ENCODE peak calls at places on chromosomes 2 and 18, in ten cellular contexts. L, F, X, Y, R, S, W, M, U and J are unnamed samples.

GRCh38 chr2:10537522-10538195 is 89.5 kb upstream of the ODC1 start:
- DNase-seq in L (no peak), F (no peak), X (no peak), Y (no peak), R (no peak), S (no peak), W (no peak), M (no peak), U (peak), J (no peak)

GRCh38 chr18:2325308-2325849 is 245.9 kb downstream of the METTL4 start:
- DNase-seq in L (no peak), F (no peak), X (no peak), Y (no peak), R (no peak), S (no peak), W (no peak), M (peak), U (no peak), J (no peak)

GRCh38 chr18:22822024-22822423 is 111.1 kb upstream of the RBBP8 start:
- DNase-seq in L (no peak), F (peak), X (no peak), Y (no peak), R (peak), S (no peak), W (peak), M (peak), U (no peak), J (no peak)

GRCh38 chr2:38074775-38075435 is 1.0 kb downstream of the CYP1B1 start:
- DNase-seq in L (peak), F (no peak), X (no peak), Y (no peak), R (peak), S (no peak), W (peak), M (no peak), U (no peak), J (no peak)

GRCh38 chr2:55742996-55743395 is 49.4 kb upstream of the PNPT1 start:
- DNase-seq in L (no peak), F (no peak), X (no peak), Y (no peak), R (peak), S (no peak), W (no peak), M (no peak), U (no peak), J (no peak)

GRCh38 chr2:46014911-46015654 is 282.1 kb upstream of the EPAS1 start:
- DNase-seq in L (no peak), F (no peak), X (no peak), Y (no peak), R (no peak), S (no peak), W (peak), M (peak), U (no peak), J (no peak)

GRCh38 chr2:226754821-226755536 is 44.6 kb downstream of the IRS1 start:
- DNase-seq in L (no peak), F (no peak), X (no peak), Y (no peak), R (no peak), S (no peak), W (no peak), M (no peak), U (no peak), J (no peak)

GRCh38 chr2:156903335-156903734 is 354.2 kb upstream of the GALNT5 start:
- DNase-seq in L (no peak), F (no peak), X (no peak), Y (no peak), R (no peak), S (no peak), W (no peak), M (peak), U (no peak), J (no peak)

GRCh38 chr2:101718993-101719571 is 21.6 kb downstream of the MAP4K4 start:
- DNase-seq in L (no peak), F (no peak), X (no peak), Y (no peak), R (no peak), S (no peak), W (no peak), M (no peak), U (no peak), J (no peak)

GRCh38 chr2:101720732-101721131 is 23.2 kb downstream of the MAP4K4 start:
- DNase-seq in L (no peak), F (no peak), X (no peak), Y (no peak), R (no peak), S (no peak), W (no peak), M (no peak), U (no peak), J (no peak)

GRCh38 chr2:101718479-101718878 is 21.0 kb downstream of the MAP4K4 start:
- DNase-seq in L (no peak), F (no peak), X (no peak), Y (no peak), R (no peak), S (no peak), W (no peak), M (no peak), U (no peak), J (no peak)

GRCh38 chr2:101714098-101714497 is 16.6 kb downstream of the MAP4K4 start:
- DNase-seq in L (no peak), F (no peak), X (no peak), Y (no peak), R (no peak), S (no peak), W (no peak), M (no peak), U (no peak), J (no peak)

DNA sequence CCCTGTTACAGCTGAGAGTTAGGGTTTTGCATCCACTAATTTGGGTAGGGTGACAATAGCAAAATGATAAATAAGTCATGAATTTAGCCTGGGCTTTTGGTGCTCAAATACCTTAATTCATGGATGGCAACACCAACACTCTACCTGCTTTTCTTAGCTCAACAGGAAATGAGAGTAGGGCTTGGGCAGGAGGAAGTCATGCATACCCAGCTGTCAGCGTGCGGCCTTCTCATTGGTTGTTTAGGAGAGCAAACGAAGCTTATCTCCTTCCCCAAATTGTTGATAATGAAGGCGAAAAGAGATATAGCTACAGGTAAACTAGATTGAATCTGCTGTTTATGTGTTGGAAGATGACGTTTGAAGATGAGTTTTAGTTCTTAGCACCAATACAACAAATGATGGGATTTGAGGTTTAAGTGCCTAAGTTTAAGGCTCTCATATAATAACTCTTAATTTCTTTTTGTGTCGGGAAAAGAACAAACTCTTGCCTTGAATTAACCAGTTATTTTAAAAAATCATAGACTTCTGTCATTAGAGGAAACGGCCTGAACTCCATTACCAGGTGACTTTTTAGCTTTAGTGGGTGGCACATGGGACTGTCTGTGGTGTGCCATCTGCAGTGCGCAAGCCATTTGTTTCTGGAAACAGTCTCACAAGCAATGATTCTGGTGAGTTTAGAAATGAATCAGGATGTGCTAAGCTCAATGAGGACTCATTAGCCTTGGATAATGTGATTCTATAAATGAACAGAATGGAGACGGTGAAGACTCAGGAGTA is 19.7 kb downstream of the MAP4K4 start:
- DNase-seq in L (no peak), F (no peak), X (no peak), Y (no peak), R (no peak), S (no peak), W (no peak), M (no peak), U (no peak), J (peak)
- H3K4me3 ChIP-seq in L (no peak), F (no peak), X (no peak), Y (no peak), R (no peak), S (no peak), W (no peak), M (no peak), U (no peak), J (no peak)

GRCh38 chr2:29215073-29215472 is 99.9 kb downstream of the CLIP4 start:
- DNase-seq in L (no peak), F (no peak), X (no peak), Y (no peak), R (no peak), S (no peak), W (no peak), M (no peak), U (no peak), J (no peak)

GRCh38 chr2:29218071-29218470 is 102.9 kb downstream of the CLIP4 start:
- DNase-seq in L (no peak), F (no peak), X (no peak), Y (no peak), R (no peak), S (peak), W (no peak), M (no peak), U (peak), J (no peak)

GRCh38 chr2:29215739-29216608 is 100.8 kb downstream of the CLIP4 start:
- DNase-seq in L (no peak), F (no peak), X (no peak), Y (no peak), R (no peak), S (peak), W (no peak), M (no peak), U (peak), J (no peak)

GRCh38 chr2:29218550-29219125 is 103.4 kb downstream of the CLIP4 start:
- DNase-seq in L (no peak), F (no peak), X (no peak), Y (no peak), R (no peak), S (no peak), W (no peak), M (no peak), U (peak), J (no peak)

DNA sequence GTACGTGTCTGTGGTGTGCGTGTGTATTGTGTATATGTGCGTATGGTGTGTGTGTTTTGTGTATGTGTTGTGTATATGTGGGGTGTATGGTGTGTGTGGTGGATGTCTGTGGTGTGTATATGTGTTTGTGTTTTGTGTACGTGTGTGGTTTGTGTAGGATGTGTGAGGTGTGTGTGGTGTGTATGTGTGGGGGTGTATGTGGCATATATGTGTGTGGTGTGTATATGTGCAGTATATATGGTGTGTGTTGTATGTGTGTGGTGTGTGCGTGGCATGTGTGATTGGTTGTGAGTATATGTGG is 101.3 kb downstream of the CLIP4 start:
- DNase-seq in L (no peak), F (no peak), X (no peak), Y (no peak), R (no peak), S (no peak), W (no peak), M (no peak), U (no peak), J (no peak)
- TF ChIP-seq CTCF in L (no peak), F (no peak), X (no peak), Y (no peak), R (no peak), S (no peak), W (no peak), M (no peak), U (no peak), J (no peak)

GRCh38 chr2:36339819-36340218 is 15.8 kb upstream of the CRIM1 start:
- DNase-seq in L (no peak), F (no peak), X (no peak), Y (no peak), R (peak), S (no peak), W (no peak), M (no peak), U (no peak), J (no peak)

GRCh38 chr2:36336321-36336720 is 19.3 kb upstream of the CRIM1 start:
- DNase-seq in L (no peak), F (no peak), X (no peak), Y (no peak), R (no peak), S (no peak), W (no peak), M (no peak), U (no peak), J (no peak)

GRCh38 chr2:36338827-36339145 is 16.8 kb upstream of the CRIM1 start:
- DNase-seq in L (no peak), F (no peak), X (no peak), Y (no peak), R (peak), S (no peak), W (no peak), M (peak), U (no peak), J (no peak)

GRCh38 chr2:36337354-36337753 is 18.2 kb upstream of the CRIM1 start:
- DNase-seq in L (no peak), F (no peak), X (no peak), Y (no peak), R (no peak), S (no peak), W (no peak), M (no peak), U (no peak), J (no peak)

DNA sequence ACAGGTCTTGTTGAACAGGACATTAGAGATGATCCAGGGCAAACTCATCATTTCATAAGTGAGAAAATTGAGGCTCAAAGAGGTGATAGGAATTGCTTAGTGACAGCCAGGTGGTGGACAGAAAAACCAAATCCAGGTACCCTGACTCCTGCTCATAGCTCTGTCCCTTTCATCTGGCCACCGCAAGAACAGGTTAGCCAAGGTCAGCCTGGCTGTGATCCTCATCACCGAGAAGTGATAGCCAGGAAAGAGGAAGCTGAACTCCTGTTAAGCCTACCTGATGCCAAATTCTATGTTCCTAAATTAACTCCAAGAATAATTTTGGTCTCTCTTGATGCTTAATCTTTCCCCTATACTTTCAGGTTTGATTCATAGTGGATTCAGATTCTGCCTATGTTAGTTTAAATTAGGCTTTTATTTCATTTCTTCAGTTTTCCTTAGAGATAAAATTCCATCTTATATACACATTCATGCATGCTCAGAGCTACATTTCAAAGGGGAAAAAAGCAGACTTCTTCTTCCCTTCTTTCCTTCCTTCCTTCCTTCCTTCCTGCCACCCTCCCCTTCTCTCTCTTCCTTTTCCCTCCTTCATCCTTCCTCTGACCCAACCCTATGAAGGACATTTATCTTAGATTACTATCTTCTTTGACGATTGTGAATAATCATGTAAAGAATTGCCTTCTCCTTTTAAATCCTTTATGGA is 17.3 kb upstream of the CRIM1 start:
- DNase-seq in L (no peak), F (no peak), X (no peak), Y (no peak), R (no peak), S (no peak), W (no peak), M (no peak), U (no peak), J (no peak)
- H3K27ac ChIP-seq in L (no peak), F (no peak), X (peak), Y (no peak), R (peak), S (no peak), W (no peak), M (peak), U (no peak), J (no peak)

GRCh38 chr18:56168049-56168781 is 470.2 kb downstream of the TXNL1 start:
- DNase-seq in L (no peak), F (no peak), X (no peak), Y (no peak), R (peak), S (no peak), W (peak), M (peak), U (no peak), J (no peak)
- H3K4me3 ChIP-seq in L (no peak), F (no peak), X (no peak), Y (no peak), R (peak), S (no peak), W (peak), M (no peak), U (no peak), J (no peak)